ENCODE peak calls at places on chromosomes 4 and X, in eight cellular contexts. U, S, T, X, Q, Z, J and R are unnamed samples.

GRCh38 chr4:54498661-54499111 is 159.1 kb upstream of the KIT start:
- DNase-seq in X (no peak), T (no peak), J (no peak), U (no peak), Z (no peak), Q (peak), S (no peak), R (peak)

GRCh38 chr4:173214661-173215060 is 46.0 kb downstream of the GALNT7 start:
- DNase-seq in Q (no peak), U (peak), Z (no peak), J (no peak), T (no peak), S (no peak), X (no peak), R (no peak)

GRCh38 chrX:78708171-78708570 is 39.3 kb upstream of the LPAR4 start:
- DNase-seq in Q (no peak), X (no peak), Z (no peak), U (no peak), S (no peak), J (no peak), T (no peak), R (peak)

GRCh38 chrX:16838202-16839066 is 31.7 kb downstream of the RBBP7 start:
- DNase-seq in T (no peak), Z (no peak), X (no peak), S (no peak), Q (no peak), J (no peak), U (peak), R (no peak)

GRCh38 chr4:15004701-15005301 is 2.5 kb downstream of the CPEB2 start:
- DNase-seq in J (peak), Q (peak), T (peak), U (peak), Z (no peak), S (peak), X (peak), R (peak)

GRCh38 chr4:159238631-159239030 is 135.8 kb downstream of the RAPGEF2 start:
- DNase-seq in S (no peak), Q (no peak), U (no peak), T (no peak), J (no peak), X (no peak), Z (no peak), R (no peak)

GRCh38 chr4:38309471-38309870 is 349.3 kb downstream of the PTTG2 start:
- DNase-seq in Q (no peak), X (no peak), U (no peak), S (no peak), Z (no peak), T (no peak), J (no peak), R (no peak)

GRCh38 chr4:95204873-95205272 is 343.9 kb downstream of the UNC5C start:
- DNase-seq in J (no peak), U (no peak), T (no peak), Z (peak), Q (no peak), X (no peak), S (no peak), R (no peak)

GRCh38 chr4:109009909-109010308 is 247.1 kb upstream of the ETNPPL start:
- DNase-seq in J (no peak), U (no peak), Z (no peak), X (no peak), Q (no peak), S (no peak), T (no peak), R (no peak)

GRCh38 chr4:44646151-44646550 is 5.3 kb downstream of the YIPF7 start:
- DNase-seq in Q (no peak), U (no peak), T (no peak), S (no peak), X (no peak), Z (no peak), J (no peak), R (no peak)

GRCh38 chrX:16484338-16484737 is 165.6 kb upstream of the S100G start:
- DNase-seq in Q (no peak), T (no peak), Z (peak), J (no peak), U (no peak), X (no peak), S (no peak), R (peak)

GRCh38 chr4:5018096-5018495 is 1.2 kb downstream of the CYTL1 start:
- DNase-seq in Q (no peak), S (no peak), X (no peak), U (no peak), Z (no peak), T (no peak), J (no peak), R (peak)

GRCh38 chr4:40916218-40916555 is 166.4 kb downstream of the NSUN7 start:
- DNase-seq in T (no peak), Z (no peak), J (no peak), U (no peak), X (no peak), S (no peak), Q (no peak), R (no peak)

GRCh38 chr4:78057135-78057599 is at the start of gene FRAS1:
- DNase-seq in T (peak), X (peak), U (no peak), Q (no peak), Z (no peak), J (peak), S (no peak), R (no peak)

GRCh38 chrX:109601458-109601857 is 23.5 kb downstream of the KCNE5 start:
- DNase-seq in S (no peak), T (no peak), J (no peak), Q (no peak), X (no peak), Z (no peak), U (no peak), R (no peak)

GRCh38 chr4:20320232-20320631 is 68.5 kb downstream of the SLIT2 start:
- DNase-seq in J (no peak), T (no peak), U (no peak), S (no peak), Q (no peak), Z (no peak), X (no peak), R (no peak)

GRCh38 chrX:65586491-65586890 is 51.9 kb upstream of the LAS1L start:
- DNase-seq in S (no peak), J (no peak), Q (no peak), X (no peak), T (no peak), Z (no peak), U (no peak), R (no peak)

GRCh38 chrX:17553451-17553850 is 178.5 kb downstream of the NHS start:
- DNase-seq in Q (no peak), U (peak), T (no peak), Z (no peak), S (no peak), J (no peak), X (no peak), R (no peak)

GRCh38 chrX:47217121-47217851 is 1.2 kb upstream of the CDK16 start:
- DNase-seq in S (no peak), J (peak), T (peak), U (no peak), X (no peak), Z (no peak), Q (no peak), R (peak)

GRCh38 chr4:184930026-184930425 is 88.3 kb upstream of the HELT start:
- DNase-seq in Z (no peak), Q (peak), J (no peak), X (no peak), U (no peak), S (no peak), T (no peak), R (no peak)

GRCh38 chr4:8831221-8832129 is 40.2 kb downstream of the HMX1 start:
- DNase-seq in S (no peak), U (peak), Z (no peak), X (peak), T (no peak), Q (no peak), J (no peak), R (no peak)

GRCh38 chrX:57595381-57595811 is 3.6 kb downstream of the ZXDB start:
- DNase-seq in Q (no peak), J (peak), S (no peak), Z (no peak), X (no peak), T (no peak), U (no peak), R (no peak)

GRCh38 chr4:152581536-152582160 is 45.8 kb upstream of the FBXW7 start:
- DNase-seq in U (no peak), J (no peak), S (no peak), X (no peak), Q (no peak), Z (no peak), T (no peak), R (peak)

GRCh38 chr4:67575232-67575888 is 16.8 kb downstream of the STAP1 start:
- DNase-seq in X (no peak), J (no peak), S (no peak), Q (no peak), Z (no peak), U (no peak), T (no peak), R (peak)

GRCh38 chr4:183878571-183878970 is 26.5 kb upstream of the STOX2 start:
- DNase-seq in Q (no peak), Z (no peak), J (no peak), T (no peak), X (no peak), S (no peak), U (no peak), R (no peak)

GRCh38 chr4:73718375-73719373 is 21.7 kb upstream of the CXCL8 start:
- DNase-seq in S (no peak), U (no peak), X (no peak), T (no peak), Z (no peak), J (no peak), Q (no peak), R (peak)

GRCh38 chrX:3743821-3744439 is 30.5 kb upstream of the PRKX start:
- DNase-seq in J (no peak), X (no peak), T (no peak), Q (no peak), U (no peak), Z (no peak), S (no peak), R (peak)

GRCh38 chr4:146943691-146944375 is 1.8 kb downstream of the TTC29 start:
- DNase-seq in J (no peak), X (no peak), U (no peak), T (no peak), Z (no peak), Q (no peak), S (no peak), R (no peak)

DNA sequence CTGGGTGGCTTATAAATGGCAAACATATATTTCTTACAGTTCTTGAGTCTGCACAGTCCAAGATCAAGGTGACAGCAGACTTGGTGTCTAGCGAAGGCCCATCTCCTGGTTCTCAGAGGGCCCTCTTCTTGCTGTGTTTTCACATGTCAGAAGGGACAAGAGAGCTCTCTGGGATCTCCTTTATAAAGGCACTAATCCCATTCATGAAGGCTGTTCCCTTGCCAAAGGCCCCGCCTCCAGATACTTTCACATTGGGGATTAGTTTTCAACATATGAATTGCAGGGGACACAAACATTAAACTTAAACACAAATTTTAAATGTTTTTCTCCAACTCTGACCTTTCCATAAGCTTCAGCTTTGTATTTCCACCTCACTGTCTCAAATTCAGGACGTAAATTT is 1135.0 kb upstream of the TENM3 start:
- DNase-seq in Q (no peak), U (no peak), J (no peak), T (no peak), Z (no peak), X (no peak), S (no peak), R (no peak)
- TF ChIP-seq POLR2A in Q (no peak), U (no peak), J (no peak), T (no peak), Z (no peak), X (no peak), S (no peak), R (no peak)

GRCh38 chr4:113423631-113424030 is 337.9 kb downstream of the CAMK2D start:
- DNase-seq in Q (no peak), U (no peak), J (no peak), T (no peak), Z (no peak), X (no peak), S (no peak), R (no peak)

GRCh38 chr4:113419631-113420030 is 341.9 kb downstream of the CAMK2D start:
- DNase-seq in Z (no peak), X (no peak), J (no peak), Q (no peak), S (no peak), T (no peak), U (no peak), R (no peak)

GRCh38 chr4:113420938-113421337 is 340.6 kb downstream of the CAMK2D start:
- DNase-seq in S (no peak), Q (no peak), J (no peak), X (no peak), U (no peak), T (no peak), Z (no peak), R (no peak)
- H3K4me3 ChIP-seq in S (no peak), Q (no peak), J (no peak), X (no peak), U (no peak), T (no peak), Z (no peak), R (no peak)

GRCh38 chr4:83096397-83096796 is 18.1 kb downstream of the PLAC8 start:
- DNase-seq in Q (no peak), J (no peak), S (no peak), U (no peak), Z (no peak), X (no peak), T (no peak), R (no peak)

GRCh38 chr4:83089759-83090158 is 24.8 kb downstream of the PLAC8 start:
- DNase-seq in U (no peak), Q (no peak), Z (no peak), J (no peak), S (no peak), X (no peak), T (no peak), R (no peak)

DNA sequence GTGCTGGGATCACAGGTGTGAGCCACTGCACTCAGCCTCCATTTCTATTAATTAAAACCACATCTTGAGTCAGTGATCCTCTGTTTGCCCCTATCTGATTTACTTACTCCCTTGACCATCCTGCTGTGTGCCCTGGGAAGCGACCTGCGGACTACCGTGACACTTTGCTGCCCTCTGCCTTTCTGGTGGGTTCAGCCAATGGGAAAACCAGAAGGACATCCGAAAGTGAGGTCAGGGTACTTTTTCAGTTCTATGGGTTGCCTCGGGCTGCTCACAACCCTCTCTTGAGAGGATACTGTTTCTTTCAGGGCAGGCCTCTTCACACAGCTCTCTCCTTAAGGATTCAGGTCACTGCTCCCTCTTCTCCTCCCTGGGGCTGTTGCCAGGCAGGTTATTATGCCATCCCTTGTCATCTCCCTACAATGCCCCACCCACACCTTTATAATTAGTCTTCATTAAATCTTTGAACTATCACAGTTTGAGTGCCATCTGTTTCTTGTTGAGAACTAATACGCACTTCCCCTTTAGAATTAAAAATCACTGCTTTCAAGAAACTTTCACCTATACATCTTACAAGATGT is 21.4 kb downstream of the PLAC8 start:
- DNase-seq in Q (no peak), U (no peak), S (no peak), Z (no peak), T (no peak), X (no peak), J (no peak), R (no peak)
- TF ChIP-seq CTCF in Q (no peak), U (no peak), S (no peak), Z (no peak), T (no peak), X (no peak), J (no peak), R (no peak)

GRCh38 chr4:84895283-84895682 is 71.2 kb downstream of the WDFY3 start:
- DNase-seq in U (no peak), Q (no peak), X (no peak), Z (no peak), J (no peak), T (no peak), S (no peak), R (no peak)

GRCh38 chr4:84901745-84902283 is 64.7 kb downstream of the WDFY3 start:
- DNase-seq in Z (no peak), U (no peak), T (no peak), X (no peak), S (no peak), Q (no peak), J (no peak), R (no peak)

GRCh38 chr4:84897516-84897915 is 69.0 kb downstream of the WDFY3 start:
- DNase-seq in U (no peak), Q (no peak), X (no peak), J (no peak), T (no peak), Z (no peak), S (no peak), R (no peak)

GRCh38 chr4:84901173-84901572 is 65.3 kb downstream of the WDFY3 start:
- DNase-seq in U (no peak), X (no peak), S (no peak), Q (no peak), Z (no peak), J (no peak), T (no peak), R (no peak)

DNA sequence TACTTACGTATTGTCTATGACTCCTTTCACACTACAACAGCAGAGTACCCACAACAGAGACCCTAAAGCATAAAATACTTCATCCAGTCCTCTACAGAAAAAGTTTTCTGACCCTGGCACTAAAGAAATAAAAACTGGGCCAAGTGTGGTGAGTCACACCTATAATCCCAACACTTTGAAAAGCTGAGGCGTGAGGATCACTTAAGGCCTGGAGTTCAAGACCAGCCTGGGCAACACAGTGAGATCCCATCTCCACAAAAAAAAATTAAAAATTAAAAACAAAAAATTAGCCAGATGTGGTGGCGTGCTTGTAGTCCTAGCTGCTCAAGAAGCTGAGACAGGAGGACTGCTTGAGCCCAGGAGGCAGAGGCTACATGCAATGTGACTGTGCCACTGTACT is 66.9 kb downstream of the WDFY3 start:
- DNase-seq in T (no peak), X (no peak), Z (no peak), J (no peak), U (no peak), Q (no peak), S (no peak), R (no peak)
- TF ChIP-seq POLR2A in T (no peak), X (no peak), Z (no peak), J (no peak), U (no peak), Q (no peak), S (no peak), R (no peak)

DNA sequence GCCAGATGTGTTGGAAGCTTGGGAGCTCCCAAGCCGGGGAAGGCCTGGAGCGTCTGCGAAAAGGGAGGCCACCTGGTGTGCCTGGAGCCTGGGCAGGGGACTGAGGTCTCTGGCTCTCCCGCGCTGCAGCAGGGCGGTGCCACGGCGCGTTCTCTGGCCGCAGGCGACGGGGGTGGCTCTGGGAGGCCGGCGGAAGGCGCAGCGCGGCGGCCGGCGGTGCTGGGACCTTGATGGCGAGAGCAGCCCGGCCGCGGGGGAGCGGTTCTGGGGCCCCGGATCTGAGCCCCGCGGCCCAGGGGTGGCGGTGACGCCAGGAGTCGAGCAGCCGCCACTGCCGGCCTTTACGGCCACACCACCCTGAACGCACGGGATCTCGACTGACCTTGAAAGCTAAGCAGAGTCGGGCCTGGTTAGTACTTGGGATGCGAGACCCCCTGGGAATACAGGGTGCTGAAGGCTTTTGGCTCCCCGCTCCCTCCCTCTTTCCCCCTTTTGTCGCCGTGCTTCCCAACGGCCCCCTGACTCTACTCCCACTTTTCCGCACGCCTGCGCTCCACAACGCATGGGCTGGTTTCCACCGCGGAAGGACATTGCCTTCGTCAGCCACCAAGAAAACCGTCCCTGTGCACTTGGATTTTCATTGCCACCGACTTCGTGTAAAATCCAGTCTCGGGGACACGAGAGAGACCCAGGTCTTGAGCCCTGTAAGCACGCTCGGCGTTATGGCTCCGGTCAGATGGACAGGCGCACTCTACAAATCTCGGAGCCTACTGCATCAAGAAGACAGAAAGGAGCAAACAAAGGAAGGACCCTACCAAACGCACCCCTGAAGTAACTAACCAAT is 9.5 kb downstream of the FRG2 start:
- DNase-seq in X (no peak), U (no peak), Z (no peak), J (no peak), Q (no peak), S (no peak), T (peak), R (no peak)
- H3K4me3 ChIP-seq in X (peak), U (peak), Z (no peak), J (no peak), Q (no peak), S (no peak), T (no peak), R (no peak)